ENCODE peak calls at places on chromosome 6, in seven cellular contexts. K is mesendoderm, L is heart right ventricle, O is OCI-LY7, U is IMR-90, M is MM.1S, I is left ventricle myocardium inferior. A is an unnamed sample.

GRCh38 chr6:17446713-17447112 is 53.3 kb downstream of the CAP2 start:
- DNase-seq in K (no peak), L (no peak), O (no peak), U (no peak), M (no peak), I (no peak), A (no peak)

GRCh38 chr6:84508981-84509380 is 255.4 kb downstream of the TBX18 start:
- DNase-seq in K (peak; percentile 8), L (no peak), O (no peak), U (no peak), M (no peak), I (no peak), A (no peak)

GRCh38 chr6:37251211-37251610 is 6.4 kb upstream of the TBC1D22B start:
- DNase-seq in K (no peak), L (no peak), O (no peak), U (peak; percentile 66), M (no peak), I (no peak), A (no peak)

GRCh38 chr6:100512203-100512862 is 47.6 kb upstream of the SIM1 start:
- DNase-seq in K (no peak), L (no peak), O (no peak), U (peak; percentile 56), M (no peak), I (no peak), A (no peak)

GRCh38 chr6:11798096-11798495 is 19.5 kb upstream of the ADTRP start:
- DNase-seq in K (no peak), L (no peak), O (no peak), U (no peak), M (no peak), I (no peak), A (no peak)

GRCh38 chr6:32972353-32973143 is 4.2 kb downstream of the BRD2 start:
- DNase-seq in K (no peak), L (peak; percentile 47), O (peak; percentile 54), U (no peak), M (peak; percentile 42), I (no peak), A (peak; percentile 68)

GRCh38 chr6:167791036-167791779 is 35.5 kb upstream of the AFDN start:
- DNase-seq in K (no peak), L (no peak), O (no peak), U (no peak), M (no peak), I (no peak), A (no peak)

GRCh38 chr6:6918216-6918983 is 189.4 kb upstream of the RREB1 start:
- DNase-seq in K (no peak), L (no peak), O (no peak), U (peak; percentile 59), M (no peak), I (no peak), A (no peak)

GRCh38 chr6:170545405-170545804 is 7.7 kb downstream of the PSMB1 start:
- DNase-seq in K (no peak), L (no peak), O (no peak), U (peak; percentile 93), M (no peak), I (no peak), A (no peak)

GRCh38 chr6:165721349-165721748 is 58.3 kb upstream of the PDE10A start:
- DNase-seq in K (no peak), L (no peak), O (no peak), U (peak; percentile 44), M (no peak), I (no peak), A (no peak)

GRCh38 chr6:127938701-127939100 is 37.8 kb upstream of the THEMIS start:
- DNase-seq in K (peak; percentile 28), L (no peak), O (no peak), U (peak; percentile 64), M (peak; percentile 36), I (no peak), A (no peak)

GRCh38 chr6:129860901-129861665 is at the start of gene TMEM244:
- DNase-seq in K (peak; percentile 45), L (no peak), O (no peak), U (peak; percentile 70), M (peak; percentile 73), I (no peak), A (no peak)

GRCh38 chr6:87822011-87822410 is 120.0 kb upstream of the AKIRIN2 start:
- DNase-seq in K (no peak), L (no peak), O (no peak), U (peak; percentile 49), M (no peak), I (no peak), A (no peak)

GRCh38 chr6:3494391-3495100 is 37.7 kb upstream of the SLC22A23 start:
- DNase-seq in K (no peak), L (no peak), O (no peak), U (no peak), M (no peak), I (no peak), A (no peak)

GRCh38 chr6:89818977-89819335 is 638 bp downstream of the MDN1 start:
- DNase-seq in K (peak; percentile 69), L (no peak), O (peak; percentile 54), U (peak; percentile 30), M (peak; percentile 34), I (no peak), A (no peak)

GRCh38 chr6:88870728-88871330 is 92.6 kb downstream of the RNGTT start:
- DNase-seq in K (peak; percentile 58), L (no peak), O (peak; percentile 79), U (peak; percentile 74), M (peak; percentile 61), I (no peak), A (no peak)

GRCh38 chr6:150634641-150635292 is 35.1 kb downstream of the PLEKHG1 start:
- DNase-seq in K (no peak), L (no peak), O (no peak), U (no peak), M (no peak), I (no peak), A (no peak)

GRCh38 chr6:119110601-119111548 is 32.4 kb upstream of the FAM184A start:
- DNase-seq in K (peak; percentile 69), L (no peak), O (peak; percentile 54), U (peak; percentile 56), M (peak; percentile 71), I (no peak), A (no peak)

GRCh38 chr6:90938116-90938515 is 351.2 kb upstream of the MAP3K7 start:
- DNase-seq in K (no peak), L (no peak), O (no peak), U (no peak), M (no peak), I (no peak), A (no peak)

GRCh38 chr6:139135578-139136545 is 982 bp downstream of the HECA start:
- DNase-seq in K (peak; percentile 45), L (peak; percentile 80), O (peak; percentile 64), U (peak; percentile 11), M (peak; percentile 47), I (peak; percentile 78), A (peak; percentile 92)

GRCh38 chr6:11188161-11188915 is 44.1 kb downstream of the NEDD9 start:
- DNase-seq in K (no peak), L (no peak), O (no peak), U (peak; percentile 43), M (no peak), I (no peak), A (no peak)

GRCh38 chr6:45786243-45786795 is 229.3 kb downstream of the CLIC5 start:
- DNase-seq in K (no peak), L (no peak), O (no peak), U (no peak), M (no peak), I (no peak), A (no peak)

DNA sequence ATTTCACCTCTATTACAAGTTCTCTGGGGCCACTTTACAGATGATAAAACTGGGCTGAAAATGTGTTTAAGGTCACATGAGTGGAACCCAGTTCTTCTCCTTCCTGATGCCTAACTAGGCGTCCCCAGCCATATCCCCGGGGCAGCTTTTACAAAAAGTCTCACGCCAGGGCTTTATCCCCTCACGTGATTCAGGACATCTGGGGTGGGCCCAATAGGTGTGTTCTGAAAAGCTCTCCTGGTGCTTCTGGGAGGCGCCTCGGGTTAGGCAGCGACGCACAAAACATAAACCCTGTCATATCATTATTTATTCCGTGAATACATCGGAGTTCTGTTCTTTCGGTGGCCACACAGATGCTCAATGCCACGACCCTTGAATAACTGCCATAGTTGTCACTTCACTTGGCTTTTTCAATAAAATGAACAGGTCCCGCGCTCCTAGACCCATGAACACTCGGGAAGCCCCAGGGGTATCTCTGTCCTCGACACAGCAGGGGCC is 32.1 kb downstream of the SF3B5 start:
- DNase-seq in K (peak; percentile 13), L (no peak), O (peak; percentile 8), U (no peak), M (no peak), I (no peak), A (no peak)
- H3K27ac ChIP-seq in K (no peak overlapping the region), L (peak overlapping the region; percentile 96), O (no peak overlapping the region), U (no peak overlapping the region), M (no peak overlapping the region), I (no peak overlapping the region), A (no peak overlapping the region)

GRCh38 chr6:154738561-154738961 is 5.3 kb downstream of the SCAF8 start:
- DNase-seq in K (peak; percentile 76), L (no peak), O (peak; percentile 14), U (peak; percentile 16), M (no peak), I (no peak), A (no peak)
- H3K4me1 ChIP-seq in K (peaks cover 7% of the 10 kb centered on the region), L (peaks cover 90% of the 10 kb centered on the region), O (peaks cover 41% of the 10 kb centered on the region), U (no peaks in the 10 kb centered on the region), M (no peaks in the 10 kb centered on the region), I (peaks cover 97% of the 10 kb centered on the region), A (peaks cover 16% of the 10 kb centered on the region)

DNA sequence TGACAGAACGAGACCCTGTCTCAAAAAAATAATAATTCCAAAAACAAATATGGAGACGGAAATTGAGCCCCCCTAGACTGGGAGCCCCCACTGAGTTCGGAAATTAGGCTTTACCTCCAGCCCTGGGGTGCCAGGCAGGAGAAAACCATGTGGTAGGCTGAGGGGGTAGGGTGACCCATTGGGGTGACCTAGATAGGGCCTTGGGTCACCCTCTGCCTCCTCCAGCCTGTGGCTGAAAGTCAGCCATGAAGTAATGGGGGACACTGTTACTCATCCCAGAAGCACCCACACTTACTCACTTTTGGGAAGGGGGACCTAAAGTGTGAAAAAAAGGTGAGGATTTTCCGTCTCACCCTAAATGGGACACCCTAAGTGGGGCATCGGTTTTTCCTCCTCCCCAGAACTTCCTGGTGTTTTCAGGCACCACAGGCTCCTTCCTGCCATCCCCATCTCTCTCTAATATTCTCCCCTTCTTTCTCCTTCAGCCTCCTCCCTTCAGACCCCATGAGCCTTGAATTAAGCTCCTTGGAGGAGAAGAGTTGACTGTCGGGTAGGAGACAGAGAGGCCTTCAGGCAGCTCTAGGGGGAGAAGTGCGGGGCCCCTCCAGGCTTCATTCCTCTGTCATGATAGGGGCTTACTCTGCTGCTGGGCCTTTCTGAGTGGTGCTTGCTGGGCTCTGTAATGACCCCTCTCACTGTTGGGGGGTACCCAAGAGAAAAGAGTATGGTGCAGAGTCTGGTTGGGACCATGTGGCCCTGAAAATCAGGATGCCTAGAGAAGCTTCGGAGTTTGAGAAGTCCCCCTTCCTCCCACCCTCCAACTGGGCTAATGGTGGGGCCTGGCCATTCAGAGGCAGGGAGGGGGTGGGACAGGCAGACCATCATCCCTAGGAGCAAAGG is 2.4 kb downstream of the LTB start:
- DNase-seq in K (no peak), L (no peak), O (no peak), U (no peak), M (no peak), I (no peak), A (no peak)
- H3K4me3 ChIP-seq in K (no peak overlapping the region), L (no peak overlapping the region), O (peak overlapping the region; percentile 87), U (no peak overlapping the region), M (no peak overlapping the region), I (no peak overlapping the region), A (no peak overlapping the region)

DNA sequence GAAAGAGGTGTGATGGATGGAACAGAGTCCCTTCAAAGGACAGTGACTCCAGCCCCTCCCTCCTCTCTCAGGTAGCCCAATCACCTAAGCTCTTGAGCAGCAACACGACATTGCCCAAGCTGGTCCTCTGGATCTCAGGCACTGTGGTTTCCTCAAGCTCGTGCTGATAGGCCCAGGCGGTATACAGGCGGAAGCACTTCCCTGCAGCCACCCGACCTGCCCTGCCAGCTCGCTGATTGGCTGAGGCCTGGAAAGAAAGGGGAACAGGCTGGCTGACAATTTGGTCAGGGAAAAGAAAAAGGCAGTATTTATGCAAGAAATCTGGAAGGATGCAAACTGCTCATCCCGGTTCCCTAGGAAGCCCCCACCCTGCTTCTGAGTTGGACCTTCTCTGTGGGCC is 9.6 kb downstream of the C6orf136 start:
- DNase-seq in K (no peak), L (no peak), O (no peak), U (no peak), M (no peak), I (no peak), A (no peak)
- H3K27ac ChIP-seq in K (no peak overlapping the region), L (no peak overlapping the region), O (no peak overlapping the region), U (no peak overlapping the region), M (no peak overlapping the region), I (no peak overlapping the region), A (no peak overlapping the region)